ENCODE peak calls at places on chromosome 6, in five cellular contexts. S is H1, M is fibroblast of lung, C is SK-N-MC, X is GM23248. E is an unnamed sample.

GRCh38 chr6:29739882-29740261 is 16.6 kb downstream of the HLA-F start:
- DNase-seq in S (no peak), M (no peak), C (no peak), X (no peak), E (no peak)

GRCh38 chr6:155377061-155377460 is 62.8 kb upstream of the TFB1M start:
- DNase-seq in S (no peak), M (peak; percentile 97), C (no peak), X (peak; percentile 88), E (peak; percentile 84)

GRCh38 chr6:45584127-45584526 is 206.4 kb upstream of the SUPT3H start:
- DNase-seq in S (no peak), M (no peak), C (no peak), X (no peak), E (no peak)

GRCh38 chr6:101000334-101000733 is 119.2 kb upstream of the ASCC3 start:
- DNase-seq in S (no peak), M (no peak), C (no peak), X (no peak), E (peak; percentile 8)

GRCh38 chr6:31187780-31188194 is 17.3 kb upstream of the POU5F1 start:
- DNase-seq in S (no peak), M (no peak), C (no peak), X (no peak), E (peak; percentile 33)

GRCh38 chr6:168718821-168719475 is 278.0 kb downstream of the SMOC2 start:
- DNase-seq in S (no peak), M (no peak), C (no peak), X (no peak), E (no peak)

GRCh38 chr6:157035576-157035975 is 258.4 kb downstream of the ARID1B start:
- DNase-seq in S (no peak), M (no peak), C (no peak), X (no peak), E (no peak)

GRCh38 chr6:148343028-148343374 is 363 bp downstream of the SASH1 start:
- DNase-seq in S (no peak), M (no peak), C (no peak), X (no peak), E (no peak)

GRCh38 chr6:20455175-20456075 is 53.7 kb downstream of the E2F3 start:
- DNase-seq in S (no peak), M (peak; percentile 24), C (no peak), X (peak; percentile 38), E (peak; percentile 76)

GRCh38 chr6:5998236-5998635 is 8.5 kb downstream of the NRN1 start:
- DNase-seq in S (no peak), M (no peak), C (no peak), X (peak; percentile 58), E (no peak)
- TF ChIP-seq EZH2 in S (no peak), M (no peak), C (no peak), X (no peak), E (no peak)

GRCh38 chr6:35664945-35665344 is 23.8 kb downstream of the FKBP5 start:
- DNase-seq in S (no peak), M (peak; percentile 32), C (no peak), X (peak; percentile 35), E (no peak)
- TF ChIP-seq EZH2 in S (no peak), M (no peak), C (no peak), X (no peak), E (no peak)

GRCh38 chr6:10384333-10384718 is 30.5 kb downstream of the TFAP2A start:
- DNase-seq in S (no peak), M (no peak), C (no peak), X (no peak), E (no peak)

GRCh38 chr6:10386260-10386659 is 28.6 kb downstream of the TFAP2A start:
- DNase-seq in S (no peak), M (no peak), C (no peak), X (no peak), E (no peak)

GRCh38 chr6:10384064-10384317 is 30.9 kb downstream of the TFAP2A start:
- DNase-seq in S (no peak), M (no peak), C (no peak), X (no peak), E (no peak)

GRCh38 chr6:10385512-10386132 is 29.3 kb downstream of the TFAP2A start:
- DNase-seq in S (no peak), M (no peak), C (no peak), X (no peak), E (no peak)

DNA sequence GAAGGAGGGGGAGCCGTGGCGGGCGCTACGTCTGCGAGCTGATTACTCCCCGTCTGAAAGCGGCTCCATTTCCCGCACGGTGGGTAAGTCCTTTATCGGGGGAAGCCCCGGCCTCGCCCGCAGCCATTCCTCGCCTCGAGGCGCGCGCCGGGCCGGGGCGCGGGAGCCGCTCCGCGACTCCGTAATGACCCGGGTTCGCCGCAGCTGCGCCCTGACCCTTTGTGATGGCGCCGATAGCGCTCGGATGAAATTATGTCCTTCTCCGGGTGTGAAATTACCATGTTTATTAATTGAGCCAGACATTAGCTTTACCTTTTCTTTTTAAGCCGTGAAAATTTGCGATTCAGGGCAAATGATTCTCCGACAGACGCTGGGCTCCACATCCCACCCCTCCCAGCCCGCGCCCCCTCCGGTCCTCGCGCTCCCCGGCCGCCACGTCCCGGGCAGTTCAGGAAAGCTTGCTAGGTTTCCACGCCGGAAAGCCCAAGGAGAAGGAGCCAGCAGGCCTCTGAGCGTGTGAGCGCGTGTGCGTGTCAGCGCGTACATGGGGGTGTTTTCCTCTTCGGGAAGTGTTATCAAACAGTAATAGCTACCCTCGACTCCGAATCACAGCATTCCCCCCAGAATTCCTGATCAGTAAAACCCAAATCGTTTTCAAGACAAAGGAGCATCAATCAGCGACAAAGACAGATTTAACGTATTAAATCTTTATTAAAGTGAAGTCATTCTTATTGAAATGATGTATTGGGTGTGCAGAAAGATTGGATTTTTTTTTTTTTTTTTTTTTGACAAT is 30.0 kb downstream of the TFAP2A start:
- DNase-seq in S (no peak), M (no peak), C (no peak), X (no peak), E (no peak)
- TF ChIP-seq EZH2 in S (peak; percentile 97), M (no peak), C (no peak), X (no peak), E (no peak)

GRCh38 chr6:50816947-50817637 is 1.6 kb upstream of the TFAP2B start:
- DNase-seq in S (no peak), M (no peak), C (no peak), X (no peak), E (no peak)
- TF ChIP-seq EZH2 in S (peak; percentile 66), M (no peak), C (no peak), X (no peak), E (no peak)

DNA sequence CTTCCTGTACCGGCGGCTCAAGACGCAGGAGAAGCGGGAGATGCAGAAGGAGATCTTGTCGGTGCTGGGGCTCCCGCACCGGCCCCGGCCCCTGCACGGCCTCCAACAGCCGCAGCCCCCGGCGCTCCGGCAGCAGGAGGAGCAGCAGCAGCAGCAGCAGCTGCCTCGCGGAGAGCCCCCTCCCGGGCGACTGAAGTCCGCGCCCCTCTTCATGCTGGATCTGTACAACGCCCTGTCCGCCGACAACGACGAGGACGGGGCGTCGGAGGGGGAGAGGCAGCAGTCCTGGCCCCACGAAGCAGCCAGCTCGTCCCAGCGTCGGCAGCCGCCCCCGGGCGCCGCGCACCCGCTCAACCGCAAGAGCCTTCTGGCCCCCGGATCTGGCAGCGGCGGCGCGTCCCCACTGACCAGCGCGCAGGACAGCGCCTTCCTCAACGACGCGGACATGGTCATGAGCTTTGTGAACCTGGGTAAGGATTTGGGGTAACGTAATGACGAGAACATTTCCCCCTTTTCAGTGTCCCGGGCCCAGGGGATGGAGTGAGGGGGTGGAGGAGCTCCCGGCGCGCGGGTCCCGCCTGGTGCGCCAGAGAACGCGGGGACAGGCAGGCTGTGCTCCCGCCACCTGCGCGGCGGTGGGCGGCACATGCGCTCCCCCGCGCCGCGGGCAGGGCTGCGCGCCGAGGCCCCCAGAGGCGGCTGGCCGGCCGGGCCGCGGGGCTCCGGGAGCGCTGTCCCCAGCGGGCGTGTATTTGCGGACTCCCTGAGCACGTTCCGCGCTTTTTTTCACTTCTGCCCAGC is 1.5 kb downstream of the BMP6 start:
- DNase-seq in S (no peak), M (peak; percentile 24), C (no peak), X (peak; percentile 53), E (peak; percentile 7)
- TF ChIP-seq EZH2 in S (peak; percentile 82), M (peak; percentile 92), C (no peak), X (no peak), E (peak; percentile 68)

DNA sequence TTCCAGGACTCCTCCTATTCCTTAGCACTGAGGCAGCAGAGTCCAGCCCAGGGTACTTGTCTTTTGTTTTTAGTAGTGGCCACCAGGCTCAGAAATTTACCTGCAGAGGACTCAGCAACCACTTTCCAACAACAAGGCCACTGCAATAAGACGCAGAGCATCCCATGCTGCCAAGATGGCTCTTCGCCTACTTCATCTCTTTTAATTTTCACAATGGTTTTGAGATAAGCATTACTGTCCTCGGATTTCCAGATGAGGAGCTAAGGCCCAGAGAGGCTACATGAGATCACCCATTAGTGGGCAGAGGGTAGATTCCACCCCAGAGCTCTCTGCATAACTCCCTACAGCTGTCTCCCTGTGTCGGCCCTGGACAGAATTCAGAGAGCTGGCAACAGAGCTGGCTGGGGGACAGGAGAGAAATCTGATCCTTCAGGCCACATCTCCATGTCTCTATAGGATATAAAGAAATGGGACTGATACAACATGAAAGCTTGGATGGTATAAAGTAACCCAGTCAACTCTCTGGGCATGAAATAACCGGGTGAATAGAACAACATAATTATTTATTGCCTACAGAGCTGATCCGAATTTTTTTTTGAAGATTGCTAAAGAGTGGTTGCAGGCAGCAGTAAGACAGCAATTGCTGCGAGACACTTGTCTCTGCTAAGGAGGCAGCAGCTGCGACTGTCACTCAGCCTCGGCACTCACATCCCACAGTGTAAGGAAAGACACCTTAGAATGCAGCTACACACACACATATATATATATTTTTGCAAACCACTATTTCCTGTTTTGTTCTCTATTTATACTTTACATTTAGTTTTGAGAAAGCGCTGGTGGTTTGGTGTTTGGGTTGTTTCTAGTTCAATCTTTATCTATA is 37.2 kb downstream of the SCML4 start:
- DNase-seq in S (no peak), M (no peak), C (no peak), X (no peak), E (no peak)
- TF ChIP-seq EZH2 in S (no peak), M (no peak), C (no peak), X (no peak), E (no peak)

GRCh38 chr6:150143521-150144293 is 863 bp downstream of the PPP1R14C start:
- DNase-seq in S (no peak), M (no peak), C (no peak), X (peak; percentile 56), E (no peak)
- TF ChIP-seq EZH2 in S (peak; percentile 91), M (peak; percentile 76), C (no peak), X (no peak), E (no peak)